ENCODE peak calls at places on chromosomes 1 and 21, in four cellular contexts. Y, B, K and L are unnamed samples.

GRCh38 chr1:238558156-238558555 is 667.4 kb upstream of the ZP4 start:
- DNase-seq in Y (peak; percentile 78), B (no peak), K (no peak), L (peak; percentile 69)

GRCh38 chr21:43903451-43904091 is 38.5 kb downstream of the AGPAT3 start:
- DNase-seq in Y (no peak), B (peak; percentile 19), K (no peak), L (no peak)

GRCh38 chr1:11042995-11043874 is 3.8 kb downstream of the MASP2 start:
- DNase-seq in Y (no peak), B (no peak), K (no peak), L (no peak)

GRCh38 chr1:74506311-74506710 is 6.1 kb downstream of the LRRC53 start:
- DNase-seq in Y (no peak), B (no peak), K (no peak), L (no peak)

GRCh38 chr1:14848203-14848602 is 249.7 kb downstream of the KAZN start:
- DNase-seq in Y (no peak), B (no peak), K (no peak), L (no peak)

GRCh38 chr1:208154679-208155078 is 89.5 kb downstream of the PLXNA2 start:
- DNase-seq in Y (no peak), B (no peak), K (no peak), L (no peak)

GRCh38 chr1:176939993-176940392 is 224.5 kb downstream of the ASTN1 start:
- DNase-seq in Y (peak; percentile 11), B (no peak), K (no peak), L (no peak)

GRCh38 chr1:71494163-71494562 is 413.3 kb upstream of the ZRANB2 start:
- DNase-seq in Y (peak; percentile 53), B (no peak), K (no peak), L (no peak)

GRCh38 chr1:211548321-211549091 is 30.5 kb downstream of the SLC30A1 start:
- DNase-seq in Y (no peak), B (no peak), K (no peak), L (no peak)

GRCh38 chr1:23196627-23197328 is 20.5 kb downstream of the HTR1D start:
- DNase-seq in Y (peak; percentile 93), B (no peak), K (no peak), L (peak; percentile 82)

GRCh38 chr21:45109831-45110492 is 35.6 kb downstream of the ADARB1 start:
- DNase-seq in Y (no peak), B (no peak), K (peak; percentile 94), L (no peak)

GRCh38 chr1:54767526-54767925 is 3.2 kb upstream of the PARS2 start:
- DNase-seq in Y (no peak), B (no peak), K (no peak), L (no peak)

GRCh38 chr1:202374077-202374476 is 25.6 kb downstream of the PPP1R12B start:
- DNase-seq in Y (peak; percentile 7), B (no peak), K (no peak), L (no peak)

GRCh38 chr1:114339379-114339778 is 171.6 kb downstream of the TRIM33 start:
- DNase-seq in Y (no peak), B (no peak), K (no peak), L (no peak)

GRCh38 chr1:111222308-111223125 is 5.0 kb upstream of the CHI3L2 start:
- DNase-seq in Y (peak; percentile 65), B (peak; percentile 73), K (peak; percentile 81), L (no peak)

GRCh38 chr1:154972213-154972516 is 1.6 kb upstream of the SHC1 start:
- DNase-seq in Y (no peak), B (no peak), K (no peak), L (no peak)
- H3K4me3 ChIP-seq in Y (peak overlapping the region; percentile 88), B (peak overlapping the region; percentile 14), K (no peak overlapping the region), L (peak overlapping the region; percentile 39)

GRCh38 chr21:41560701-41561158 is 52.8 kb upstream of the TMPRSS2 start:
- DNase-seq in Y (no peak), B (no peak), K (no peak), L (no peak)

GRCh38 chr21:41557884-41558283 is 49.9 kb upstream of the TMPRSS2 start:
- DNase-seq in Y (no peak), B (no peak), K (no peak), L (no peak)

GRCh38 chr21:41561701-41562100 is 53.7 kb upstream of the TMPRSS2 start:
- DNase-seq in Y (peak; percentile 34), B (no peak), K (no peak), L (no peak)

GRCh38 chr21:41558842-41559241 is 50.9 kb upstream of the TMPRSS2 start:
- DNase-seq in Y (no peak), B (no peak), K (no peak), L (no peak)

DNA sequence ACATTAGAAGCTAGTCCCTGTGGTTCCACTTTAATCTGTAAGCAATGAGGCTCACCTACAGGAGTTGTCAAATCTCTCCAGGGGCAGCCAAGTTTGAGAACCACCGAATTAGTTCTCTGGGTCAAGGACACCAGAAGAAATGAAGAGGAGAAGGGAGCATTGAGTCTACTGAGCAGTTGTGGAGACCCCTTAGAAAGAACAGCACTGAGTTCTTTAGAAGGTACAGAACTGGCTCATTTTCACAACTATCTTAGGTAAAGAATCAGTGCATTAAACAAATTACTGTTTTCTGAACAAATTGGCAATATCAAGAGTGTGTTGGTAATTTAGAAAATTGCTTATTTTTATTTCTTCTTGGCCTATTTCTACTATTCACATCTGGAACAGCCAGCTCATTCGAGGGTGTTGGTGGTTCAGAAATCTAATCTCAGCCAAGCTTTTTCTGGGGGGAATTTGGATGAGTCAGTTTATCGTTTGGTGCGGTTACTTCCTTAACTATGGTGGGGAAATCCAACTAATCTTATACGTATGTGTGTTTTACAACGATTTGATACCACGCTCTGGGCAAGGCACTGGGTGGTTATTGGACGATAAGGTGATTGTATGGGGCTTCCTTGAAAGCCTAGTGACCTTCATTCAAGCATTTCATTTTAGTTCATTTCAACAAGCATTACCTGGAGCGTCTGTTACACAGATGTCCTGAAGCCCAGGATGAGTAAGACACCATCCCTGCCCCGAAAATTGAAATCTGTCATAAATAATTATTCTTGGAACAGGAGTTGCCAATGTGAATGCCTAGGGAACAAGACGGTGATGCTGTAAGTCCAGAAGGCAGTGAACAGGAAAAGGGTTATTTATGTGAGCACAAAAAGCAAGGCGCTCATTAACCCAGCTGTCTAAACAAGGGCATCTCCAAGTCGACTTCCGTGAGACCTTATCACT is 52.0 kb upstream of the TMPRSS2 start:
- DNase-seq in Y (peak; percentile 95), B (no peak), K (peak; percentile 72), L (peak; percentile 20)
- H3K4me3 ChIP-seq in Y (no peak overlapping the region), B (no peak overlapping the region), K (no peak overlapping the region), L (no peak overlapping the region)

DNA sequence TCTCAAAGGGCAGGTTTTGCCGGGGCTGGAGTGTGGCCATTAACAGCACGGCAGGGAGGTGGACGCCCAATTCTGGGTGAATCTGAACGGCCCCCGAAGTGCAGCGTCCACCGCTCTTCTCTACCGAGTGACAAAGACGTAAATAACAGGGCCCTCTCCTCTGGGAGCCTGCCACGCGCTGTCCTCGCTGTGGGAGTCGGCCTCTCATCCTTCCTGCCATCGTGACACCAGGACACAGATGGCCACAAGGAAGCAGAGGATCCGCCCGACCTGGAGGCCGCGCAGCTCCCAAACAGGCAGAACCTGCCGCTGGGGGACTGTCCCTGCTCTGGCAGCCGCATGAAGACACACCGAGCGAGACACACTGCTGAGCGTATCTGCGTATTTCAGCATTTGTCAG is 12.1 kb upstream of the CDK11B start:
- DNase-seq in Y (no peak), B (peak; percentile 29), K (no peak), L (no peak)
- H3K4me3 ChIP-seq in Y (no peak overlapping the region), B (no peak overlapping the region), K (no peak overlapping the region), L (no peak overlapping the region)

DNA sequence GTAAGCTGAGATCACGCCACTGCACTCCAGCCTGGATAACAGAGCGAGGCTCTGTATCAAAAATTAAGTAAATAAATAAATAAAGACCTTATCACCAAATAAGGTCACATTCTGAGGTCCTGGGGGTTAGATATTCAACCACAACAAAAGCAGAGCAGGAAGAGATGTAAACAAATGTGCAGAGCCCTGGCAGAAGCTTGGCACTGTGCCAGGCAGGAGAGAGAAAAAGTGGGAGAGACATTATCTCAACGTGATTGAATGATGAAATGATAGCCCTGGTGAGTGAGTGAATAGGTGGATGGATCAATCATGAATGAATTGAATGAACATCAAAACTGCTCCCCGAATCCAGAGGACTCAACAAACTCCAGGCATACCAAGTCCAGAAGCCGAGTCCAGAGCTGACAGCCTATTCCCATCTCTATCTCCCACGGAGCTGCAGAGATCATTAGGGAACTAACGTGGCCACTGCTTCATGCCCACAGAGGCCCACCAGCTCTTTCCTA is 150.7 kb downstream of the TOMM20 start:
- DNase-seq in Y (no peak), B (no peak), K (no peak), L (no peak)
- H3K4me3 ChIP-seq in Y (no peak overlapping the region), B (no peak overlapping the region), K (no peak overlapping the region), L (no peak overlapping the region)

GRCh38 chr21:33775100-33775828 is 133.0 kb downstream of the ITSN1 start:
- DNase-seq in Y (no peak), B (no peak), K (no peak), L (no peak)
- H3K4me3 ChIP-seq in Y (no peak overlapping the region), B (no peak overlapping the region), K (no peak overlapping the region), L (no peak overlapping the region)

DNA sequence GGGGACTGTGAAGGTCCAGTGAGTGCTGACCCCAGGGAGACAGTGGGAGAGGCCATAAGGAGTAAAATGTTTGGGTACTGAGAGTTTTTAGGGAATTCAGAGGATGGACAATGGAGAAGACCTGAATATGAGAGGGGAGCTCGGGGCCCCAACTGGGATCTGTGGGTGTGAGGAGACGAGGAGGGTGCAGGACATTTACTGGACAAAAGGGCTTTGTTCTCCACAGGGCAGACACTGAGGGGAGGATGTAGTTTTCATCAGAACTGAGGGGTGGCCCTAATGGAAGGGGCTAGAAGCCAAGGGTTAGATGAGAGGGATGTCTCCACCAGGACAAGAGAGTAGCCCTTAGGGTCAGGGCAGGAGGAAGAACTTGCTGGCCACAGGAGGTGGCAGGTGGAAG is 30.0 kb downstream of the TMCC2 start:
- DNase-seq in Y (no peak), B (no peak), K (no peak), L (no peak)
- H3K4me3 ChIP-seq in Y (no peak overlapping the region), B (no peak overlapping the region), K (no peak overlapping the region), L (no peak overlapping the region)

GRCh38 chr1:8816306-8816705 is 1.1 kb downstream of the RERE start:
- DNase-seq in Y (peak; percentile 62), B (no peak), K (no peak), L (no peak)

GRCh38 chr1:8816831-8817412 is 518 bp downstream of the RERE start:
- DNase-seq in Y (no peak), B (peak; percentile 53), K (peak; percentile 34), L (no peak)

GRCh38 chr1:8813991-8814390 is 3.4 kb downstream of the RERE start:
- DNase-seq in Y (no peak), B (no peak), K (no peak), L (no peak)

GRCh38 chr1:8814870-8815269 is 2.6 kb downstream of the RERE start:
- DNase-seq in Y (no peak), B (no peak), K (no peak), L (no peak)

DNA sequence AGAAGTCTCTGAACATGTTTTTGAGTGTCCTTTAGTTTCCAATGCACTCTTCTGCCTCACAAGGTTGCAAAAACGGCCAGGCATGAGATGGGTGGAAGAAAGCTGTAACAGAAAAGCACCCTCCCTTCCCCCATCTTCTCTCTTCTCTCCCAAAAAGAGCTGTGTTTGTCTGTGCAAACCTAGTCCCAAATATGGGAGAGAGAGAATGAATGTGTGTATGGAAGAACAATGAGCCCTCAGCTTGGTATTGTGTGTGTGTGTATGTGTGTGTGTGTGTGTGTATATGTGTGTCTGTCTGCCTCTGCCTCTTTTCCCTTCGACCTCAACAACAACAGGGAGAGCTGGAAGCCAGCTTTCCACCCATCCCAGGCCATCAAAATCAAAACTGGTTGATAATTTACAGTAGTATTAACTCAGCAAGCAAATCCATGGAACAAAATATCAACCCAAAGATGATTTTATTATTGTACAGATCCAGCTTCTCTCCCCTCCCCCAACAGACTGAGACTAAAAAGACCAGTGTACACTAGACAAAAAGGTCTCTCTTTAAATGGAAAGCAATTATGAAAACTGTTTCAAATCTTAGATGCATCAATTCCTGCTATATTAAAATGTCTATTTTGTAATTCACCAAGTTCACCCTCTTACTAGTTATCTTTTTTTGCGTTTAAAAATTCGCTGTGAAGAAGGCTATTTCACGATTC is 1.7 kb downstream of the RERE start:
- DNase-seq in Y (no peak), B (no peak), K (no peak), L (no peak)
- H3K4me3 ChIP-seq in Y (peak overlapping the region; percentile 71), B (peak overlapping the region; percentile 51), K (peak overlapping the region; percentile 91), L (peak overlapping the region; percentile 88)